ENCODE peak calls at places on chromosomes 5 and 9, in eight cellular contexts. P is mammary epithelial cell; W is BJ; M is CD4-positive, alpha-beta T cell; L is fibroblast of mammary gland; J is lower lobe of right lung; U is cardiac fibroblast; D is omental fat pad. I is an unnamed sample.

GRCh38 chr9:81522721-81523551 is 166.4 kb downstream of the TLE1 start:
- DNase-seq in L (peak), D (no peak), M (no peak), P (peak), U (peak), W (peak), J (no peak), I (no peak)

GRCh38 chr5:39198080-39198479 is 21.3 kb downstream of the FYB1 start:
- DNase-seq in W (no peak), L (no peak), J (no peak), P (peak), D (no peak), M (no peak), U (no peak), I (no peak)

GRCh38 chr5:168366124-168366523 is 74.7 kb downstream of the WWC1 start:
- DNase-seq in L (peak), J (no peak), U (peak), M (no peak), D (no peak), P (peak), W (peak), I (no peak)

GRCh38 chr5:154791535-154791934 is 36.4 kb downstream of the LARP1 start:
- DNase-seq in D (no peak), U (no peak), P (no peak), W (no peak), M (no peak), J (no peak), L (no peak), I (no peak)

GRCh38 chr5:39760385-39761198 is 335.8 kb upstream of the DAB2 start:
- DNase-seq in P (peak), U (peak), W (peak), D (no peak), J (no peak), M (no peak), L (peak), I (no peak)

GRCh38 chr5:18745988-18746615 is 1111.8 kb downstream of the TAF11L14 start:
- DNase-seq in W (no peak), D (no peak), J (no peak), U (no peak), M (peak), P (peak), L (peak), I (no peak)

GRCh38 chr5:116577064-116577788 is 2.6 kb upstream of the SEMA6A start:
- DNase-seq in J (no peak), M (no peak), W (no peak), U (no peak), D (no peak), L (no peak), P (no peak), I (no peak)

GRCh38 chr9:76023715-76024195 is 133.3 kb downstream of the PCSK5 start:
- DNase-seq in U (no peak), P (peak), J (no peak), M (peak), L (peak), W (no peak), D (no peak), I (no peak)

GRCh38 chr9:85040806-85041575 is 371.5 kb downstream of the NTRK2 start:
- DNase-seq in D (no peak), L (no peak), W (no peak), M (no peak), J (no peak), P (no peak), U (peak), I (no peak)

GRCh38 chr5:132658383-132659302 is 670 bp downstream of the IL13 start:
- DNase-seq in J (no peak), M (no peak), L (no peak), W (no peak), D (no peak), U (no peak), P (no peak), I (no peak)

GRCh38 chr5:82613886-82614285 is 335.7 kb upstream of the RPS23 start:
- DNase-seq in D (no peak), M (no peak), W (no peak), L (no peak), J (no peak), U (no peak), P (peak), I (no peak)

GRCh38 chr9:129661029-129661428 is 4.4 kb upstream of the PRRX2 start:
- DNase-seq in P (no peak), W (no peak), L (no peak), M (no peak), J (no peak), D (no peak), U (no peak), I (no peak)

GRCh38 chr9:99190597-99191283 is 31.0 kb downstream of the ALG2 start:
- DNase-seq in J (no peak), U (no peak), W (no peak), D (no peak), L (no peak), M (no peak), P (no peak), I (no peak)

GRCh38 chr9:35910613-35911488 is 1.6 kb downstream of the SPAAR start:
- DNase-seq in M (peak), W (no peak), J (peak), D (no peak), L (peak), P (peak), U (peak), I (no peak)

GRCh38 chr5:79990598-79991507 is at the start of gene MTX3:
- DNase-seq in J (peak), U (peak), P (peak), L (peak), W (peak), D (peak), M (peak), I (peak)

DNA sequence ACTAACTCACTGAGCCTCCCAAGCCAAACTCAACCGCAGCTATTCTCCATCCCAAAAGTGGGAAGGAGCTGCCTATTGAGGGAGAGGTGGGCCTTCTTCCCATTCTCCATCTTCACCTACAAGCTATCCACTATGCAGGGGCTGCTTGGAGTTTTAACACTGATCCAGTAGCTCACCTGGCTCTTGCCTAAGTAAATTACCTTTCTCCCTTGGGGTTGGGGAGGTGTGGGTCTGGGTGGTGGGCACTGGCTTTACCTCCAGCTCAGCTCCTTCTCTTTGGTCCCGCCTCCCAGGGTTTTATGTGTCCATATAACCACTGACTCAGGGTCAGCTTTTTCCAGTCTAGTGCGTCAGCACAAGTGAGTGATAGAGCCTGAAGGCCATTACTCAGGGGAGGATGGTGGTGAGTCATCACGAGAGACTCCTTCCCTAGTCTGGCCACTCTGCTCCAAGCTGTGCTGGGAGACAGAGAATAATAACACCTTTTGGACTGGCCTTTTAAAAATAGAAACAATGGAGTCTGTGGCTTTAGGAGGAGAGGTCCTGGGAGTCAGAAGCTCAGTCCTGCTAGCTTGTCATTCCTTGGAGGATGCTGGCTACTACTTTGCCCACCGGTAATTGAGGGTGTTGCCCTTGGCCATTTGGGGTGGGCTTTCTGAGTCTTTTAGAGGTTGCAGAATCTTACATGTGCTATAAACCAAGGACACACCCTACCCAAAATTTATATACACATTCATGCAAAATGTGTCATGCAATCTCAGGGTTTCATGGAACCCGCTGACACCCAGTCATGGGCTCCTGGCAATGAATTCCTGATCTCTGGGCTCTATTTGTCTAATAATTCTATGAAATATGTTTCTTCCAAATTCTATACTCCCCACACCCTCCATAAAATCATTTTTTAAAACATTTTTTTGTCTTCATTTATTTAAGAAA is 35.6 kb upstream of the ATP6V1G1 start:
- DNase-seq in W (peak), D (peak), L (peak), J (no peak), P (peak), U (peak), M (no peak), I (no peak)
- TF ChIP-seq CTCF in W (no peak), D (no peak), L (no peak), J (no peak), P (no peak), U (no peak), M (no peak), I (no peak)

GRCh38 chr5:31703757-31704156 is 64.8 kb downstream of the PDZD2 start:
- DNase-seq in U (no peak), D (no peak), W (no peak), J (no peak), L (no peak), P (no peak), M (no peak), I (no peak)
- TF ChIP-seq CTCF in U (no peak), D (no peak), W (no peak), J (no peak), L (no peak), P (no peak), M (no peak), I (no peak)

GRCh38 chr5:123546657-123547056 is 34.7 kb downstream of the CSNK1G3 start:
- DNase-seq in P (no peak), L (no peak), M (no peak), J (no peak), W (no peak), U (no peak), D (no peak), I (no peak)

GRCh38 chr5:123543438-123543837 is 31.5 kb downstream of the CSNK1G3 start:
- DNase-seq in P (peak), M (no peak), W (no peak), J (no peak), L (no peak), U (no peak), D (no peak), I (no peak)

GRCh38 chr5:123540534-123540933 is 28.6 kb downstream of the CSNK1G3 start:
- DNase-seq in L (no peak), J (no peak), D (no peak), M (no peak), P (no peak), W (no peak), U (no peak), I (no peak)

GRCh38 chr5:123549256-123549904 is 37.4 kb downstream of the CSNK1G3 start:
- DNase-seq in P (no peak), L (no peak), U (no peak), J (no peak), W (no peak), M (peak), D (no peak), I (no peak)

DNA sequence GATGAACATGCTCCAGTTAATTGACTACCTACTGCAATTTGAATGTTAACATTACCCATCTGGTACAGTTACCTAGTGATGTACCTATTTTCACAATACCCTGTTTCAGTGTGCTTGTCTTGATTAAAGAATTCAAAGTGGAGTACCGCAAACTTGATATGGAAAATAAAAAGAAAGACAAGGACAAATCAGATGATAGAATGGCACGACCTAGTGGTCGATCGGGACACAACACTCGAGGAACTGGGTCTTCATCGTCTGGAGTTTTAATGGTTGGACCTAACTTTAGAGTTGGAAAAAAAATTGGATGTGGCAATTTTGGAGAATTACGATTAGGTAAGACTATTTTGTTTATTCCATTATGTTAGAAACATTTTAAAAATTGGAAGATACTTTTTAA is 33.5 kb downstream of the CSNK1G3 start:
- DNase-seq in P (no peak), W (no peak), M (no peak), L (peak), U (peak), D (no peak), J (no peak), I (no peak)
- TF ChIP-seq CTCF in P (peak), W (peak), M (peak), L (peak), U (peak), D (no peak), J (peak), I (peak)

DNA sequence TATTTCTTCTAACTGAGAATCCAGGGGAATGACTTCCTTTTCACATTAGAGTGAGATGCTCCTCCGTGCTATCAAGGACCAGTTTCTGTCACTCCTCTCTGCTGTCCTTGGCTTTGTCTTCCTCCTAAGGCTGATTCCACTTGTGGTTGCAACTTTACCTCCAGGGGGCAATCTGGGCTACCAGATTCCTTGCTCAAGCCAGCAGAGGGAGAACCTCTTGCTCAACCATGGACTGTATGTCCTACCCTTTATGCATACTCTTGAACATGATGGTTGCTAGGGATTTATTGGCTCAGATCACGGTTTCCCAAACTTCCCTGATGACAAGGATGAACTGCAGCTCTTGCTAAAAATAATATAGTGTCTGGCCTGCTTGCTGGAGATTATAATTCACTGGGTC is 24.0 kb downstream of the NNT start:
- DNase-seq in D (no peak), U (peak), J (no peak), W (no peak), P (peak), M (no peak), L (peak), I (no peak)
- TF ChIP-seq CTCF in D (no peak), U (peak), J (peak), W (peak), P (peak), M (no peak), L (peak), I (no peak)

GRCh38 chr5:150077060-150077459 is 9.3 kb downstream of the CSF1R start:
- DNase-seq in M (no peak), L (no peak), D (no peak), J (no peak), P (no peak), W (no peak), U (no peak), I (no peak)

GRCh38 chr5:150075233-150075632 is 11.1 kb downstream of the CSF1R start:
- DNase-seq in P (no peak), L (no peak), W (no peak), M (no peak), D (no peak), J (no peak), U (no peak), I (no peak)

GRCh38 chr5:150077996-150078801 is 8.2 kb downstream of the CSF1R start:
- DNase-seq in W (no peak), U (no peak), P (no peak), J (no peak), M (no peak), D (no peak), L (no peak), I (peak)

GRCh38 chr5:150073677-150074076 is 12.7 kb downstream of the CSF1R start:
- DNase-seq in M (no peak), P (no peak), W (no peak), L (no peak), D (no peak), J (no peak), U (no peak), I (no peak)

GRCh38 chr5:150075806-150076205 is 10.5 kb downstream of the CSF1R start:
- DNase-seq in P (no peak), M (no peak), D (no peak), W (no peak), J (no peak), U (no peak), L (no peak), I (no peak)
- TF ChIP-seq CTCF in P (no peak), M (no peak), D (no peak), W (no peak), J (no peak), U (no peak), L (no peak), I (no peak)

DNA sequence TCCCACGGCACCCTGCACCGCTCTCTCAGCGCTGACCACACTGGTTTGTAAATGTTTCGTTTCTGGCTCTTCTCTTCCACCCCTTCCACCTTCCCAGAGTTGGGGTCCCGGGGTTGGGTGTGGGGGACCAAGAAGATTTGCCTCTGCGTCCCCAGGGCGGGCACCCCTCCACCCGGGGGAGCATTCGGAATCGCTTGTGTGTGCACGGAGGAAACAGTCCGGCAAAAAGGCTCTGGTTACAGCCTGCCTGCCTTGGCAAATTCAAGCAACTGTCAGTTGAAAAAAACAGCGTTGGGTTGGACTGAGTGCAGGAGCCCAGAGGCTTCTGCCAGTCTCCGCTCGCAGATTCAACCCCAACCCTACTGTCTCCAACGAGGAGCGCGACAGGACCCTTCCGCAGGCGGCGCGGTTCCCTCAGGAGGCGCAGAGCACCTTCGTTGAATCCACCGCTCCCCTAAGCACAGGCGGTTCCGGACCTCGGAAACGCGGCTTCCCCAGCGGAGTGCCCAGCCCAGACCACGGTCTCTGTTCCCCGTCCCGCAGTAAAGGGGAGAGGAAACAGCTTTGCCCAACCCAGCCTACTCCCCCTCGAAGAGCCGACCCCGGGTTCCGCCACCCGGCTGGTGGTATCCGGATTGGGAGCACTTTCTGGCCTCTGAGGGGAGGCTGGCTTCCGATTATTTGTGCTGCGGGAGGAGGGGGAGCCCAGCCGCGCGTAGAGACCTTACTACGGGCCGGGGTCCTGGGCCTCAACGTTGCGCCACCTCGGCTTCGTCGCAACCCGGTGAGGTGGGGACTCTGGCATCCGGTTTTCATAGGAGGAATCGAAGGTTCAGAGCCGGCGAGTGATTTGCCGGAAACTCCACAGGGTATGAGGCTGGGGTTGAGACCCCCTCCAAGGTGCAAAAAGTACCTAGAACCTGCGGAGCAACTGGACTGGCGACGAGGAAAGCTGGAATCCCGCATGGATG is 9.6 kb downstream of the LHX6 start:
- DNase-seq in U (peak), L (no peak), J (no peak), D (no peak), P (no peak), W (no peak), M (no peak), I (no peak)
- TF ChIP-seq CTCF in U (no peak), L (no peak), J (no peak), D (no peak), P (no peak), W (no peak), M (no peak), I (no peak)

GRCh38 chr5:177516601-177517568 is at the start of gene DDX41:
- DNase-seq in J (peak), L (peak), W (peak), U (peak), P (peak), M (peak), D (peak), I (peak)
- TF ChIP-seq CTCF in J (peak), L (no peak), W (peak), U (no peak), P (no peak), M (no peak), D (no peak), I (no peak)

DNA sequence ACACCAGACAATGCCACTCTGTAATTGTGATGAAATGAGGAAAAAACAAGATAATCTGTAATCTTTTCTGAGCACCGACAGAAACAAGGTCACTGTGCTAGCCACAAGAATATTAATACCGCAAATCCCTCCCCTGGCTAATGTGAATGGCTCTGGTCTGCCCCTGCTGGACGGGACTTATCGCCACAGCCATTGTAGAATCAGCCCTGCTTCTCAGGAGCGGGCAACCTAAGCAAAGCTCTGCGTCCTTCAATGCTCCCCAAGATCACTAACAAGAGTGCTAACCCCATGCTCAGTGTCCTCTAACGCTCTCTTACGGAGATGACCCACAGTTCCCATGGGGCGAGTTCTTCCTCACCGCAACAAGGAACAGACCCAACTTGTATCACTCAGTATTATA is 42.7 kb downstream of the OR2V1 start:
- DNase-seq in J (no peak), L (no peak), W (no peak), M (no peak), U (no peak), P (no peak), D (no peak), I (no peak)
- TF ChIP-seq CTCF in J (peak), L (peak), W (peak), M (no peak), U (peak), P (peak), D (no peak), I (no peak)

GRCh38 chr9:127537792-127538191 is 74.3 kb upstream of the STXBP1 start:
- DNase-seq in M (no peak), D (no peak), J (no peak), L (no peak), P (no peak), U (no peak), W (no peak), I (no peak)
- TF ChIP-seq CTCF in M (no peak), D (no peak), J (no peak), L (peak), P (peak), U (peak), W (peak), I (no peak)